ENCODE peak calls at places on chromosomes 7 and 10, in nine cellular contexts. U is HCT116, F is adrenal gland, Q is right lobe of liver, M is stomach, P is uterus, Z is suprapubic skin, L is transverse colon, S is ovary. V is an unnamed sample. For H3K4me1, the result is how much of the 10 kb centered on the place peaks cover.

GRCh38 chr7:43905954-43906326 is 456 bp downstream of the URGCP start:
- DNase-seq in U (no peak), F (peak), Q (peak), M (peak), P (peak), Z (no peak), L (peak), S (peak), V (peak)

GRCh38 chr10:69972951-69973350 is 79.7 kb upstream of the MACROH2A2 start:
- DNase-seq in U (no peak), F (no peak), Q (no peak), M (no peak), P (no peak), Z (no peak), L (no peak), S (no peak), V (no peak)

GRCh38 chr10:63798599-63799498 is 277.6 kb downstream of the REEP3 start:
- DNase-seq in U (no peak), F (peak), Q (no peak), M (peak), P (peak), Z (no peak), L (peak), S (peak), V (peak)

GRCh38 chr10:60798031-60798430 is 19.8 kb downstream of the CDK1 start:
- DNase-seq in U (no peak), F (no peak), Q (no peak), M (no peak), P (no peak), Z (no peak), L (no peak), S (no peak), V (no peak)

GRCh38 chr10:104580321-104580720 is 60.8 kb upstream of the SORCS3 start:
- DNase-seq in U (no peak), F (no peak), Q (no peak), M (no peak), P (no peak), Z (no peak), L (no peak), S (no peak), V (no peak)

GRCh38 chr7:47580175-47580701 is 1.7 kb downstream of the TNS3 start:
- DNase-seq in U (no peak), F (peak), Q (peak), M (peak), P (no peak), Z (no peak), L (peak), S (peak), V (peak)

GRCh38 chr10:35928017-35928619 is 286.0 kb upstream of the FZD8 start:
- DNase-seq in U (no peak), F (no peak), Q (no peak), M (no peak), P (no peak), Z (no peak), L (no peak), S (no peak), V (no peak)

GRCh38 chr7:112462236-112462635 is 12.0 kb downstream of the IFRD1 start:
- DNase-seq in U (no peak), F (peak), Q (peak), M (peak), P (no peak), Z (no peak), L (peak), S (no peak), V (no peak)

GRCh38 chr7:67377939-67378862 is 381.6 kb downstream of the TYW1 start:
- DNase-seq in U (peak), F (peak), Q (peak), M (peak), P (peak), Z (peak), L (peak), S (peak), V (peak)

GRCh38 chr7:66114743-66115727 is at the start of gene CRCP:
- DNase-seq in U (no peak), F (peak), Q (peak), M (peak), P (peak), Z (peak), L (peak), S (peak), V (peak)

GRCh38 chr7:128453836-128454804 is 1.6 kb upstream of the HILPDA start:
- DNase-seq in U (no peak), F (peak), Q (peak), M (peak), P (peak), Z (peak), L (peak), S (peak), V (peak)

GRCh38 chr10:69409968-69410367 is 6.8 kb downstream of the TACR2 start:
- DNase-seq in U (no peak), F (peak), Q (no peak), M (no peak), P (no peak), Z (no peak), L (peak), S (no peak), V (no peak)

GRCh38 chr7:45055594-45056219 is 33.1 kb downstream of the NACAD start:
- DNase-seq in U (no peak), F (no peak), Q (no peak), M (no peak), P (no peak), Z (peak), L (no peak), S (no peak), V (no peak)

GRCh38 chr10:49368256-49368655 is 27.6 kb downstream of the DRGX start:
- DNase-seq in U (no peak), F (no peak), Q (no peak), M (no peak), P (no peak), Z (peak), L (no peak), S (no peak), V (no peak)

GRCh38 chr10:133006202-133006601 is 63.8 kb upstream of the CFAP46 start:
- DNase-seq in U (no peak), F (no peak), Q (no peak), M (no peak), P (no peak), Z (no peak), L (no peak), S (no peak), V (no peak)

GRCh38 chr7:80885774-80886173 is 33.1 kb downstream of the SEMA3C start:
- DNase-seq in U (no peak), F (no peak), Q (no peak), M (no peak), P (no peak), Z (no peak), L (no peak), S (no peak), V (no peak)

GRCh38 chr7:31646969-31647368 is 40.0 kb upstream of the PPP1R17 start:
- DNase-seq in U (no peak), F (no peak), Q (no peak), M (no peak), P (no peak), Z (no peak), L (no peak), S (no peak), V (no peak)

GRCh38 chr7:17318146-17318545 is 19.7 kb downstream of the AHR start:
- DNase-seq in U (no peak), F (no peak), Q (no peak), M (no peak), P (no peak), Z (no peak), L (no peak), S (no peak), V (no peak)

GRCh38 chr7:116772423-116772852 is 89.9 kb upstream of the CAPZA2 start:
- DNase-seq in U (peak), F (no peak), Q (no peak), M (no peak), P (no peak), Z (no peak), L (no peak), S (no peak), V (no peak)

GRCh38 chr7:38744746-38745145 is 113.6 kb upstream of the AMPH start:
- DNase-seq in U (no peak), F (no peak), Q (no peak), M (no peak), P (no peak), Z (no peak), L (no peak), S (no peak), V (no peak)

GRCh38 chr10:60626037-60626436 is 152.2 kb upstream of the CDK1 start:
- DNase-seq in U (no peak), F (no peak), Q (no peak), M (no peak), P (no peak), Z (no peak), L (no peak), S (no peak), V (no peak)

GRCh38 chr7:32330602-32331001 is 159.6 kb downstream of the LSM5 start:
- DNase-seq in U (no peak), F (no peak), Q (no peak), M (no peak), P (no peak), Z (no peak), L (no peak), S (no peak), V (no peak)

GRCh38 chr7:98617051-98617959 is at the start of gene NPTX2:
- DNase-seq in U (no peak), F (peak), Q (no peak), M (no peak), P (no peak), Z (no peak), L (peak), S (no peak), V (peak)

GRCh38 chr7:48046458-48046857 is 11.1 kb downstream of the C7orf57 start:
- DNase-seq in U (no peak), F (no peak), Q (no peak), M (no peak), P (no peak), Z (no peak), L (no peak), S (no peak), V (no peak)

GRCh38 chr7:157432957-157433576 is 96.3 kb downstream of the DNAJB6 start:
- DNase-seq in U (no peak), F (peak), Q (no peak), M (peak), P (no peak), Z (peak), L (peak), S (peak), V (peak)
- TF ChIP-seq POLR2A in U (no peak), F (no peak), Q (no peak), M (no peak), P (no peak), Z (no peak), L (no peak), S (no peak), V (no peak)

DNA sequence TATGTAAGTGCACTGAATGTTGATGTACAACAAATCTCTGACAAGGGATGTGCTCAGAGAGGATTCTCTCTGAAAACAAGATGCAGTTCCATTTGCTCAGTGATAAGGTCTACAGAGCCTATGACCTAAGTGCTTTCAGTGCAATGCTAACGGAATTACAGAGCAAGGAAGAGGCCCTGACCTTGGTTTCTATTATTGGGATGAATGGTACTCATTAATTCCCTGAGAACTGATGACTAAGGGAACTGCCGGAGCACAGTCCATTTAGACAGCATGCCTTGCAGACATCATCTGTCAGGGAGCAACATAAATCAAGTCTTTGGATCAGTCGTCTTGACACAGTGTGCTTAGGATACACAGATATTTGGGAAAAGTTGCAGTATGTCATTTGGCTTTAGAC is 340.8 kb downstream of the PHTF2 start:
- DNase-seq in U (no peak), F (peak), Q (no peak), M (no peak), P (no peak), Z (no peak), L (no peak), S (no peak), V (no peak)
- H3K4me1 ChIP-seq in U (under half), F (under half), Q (under half), M (under half), P (under half), Z (under half), L (under half), S (under half), V (under half)

GRCh38 chr7:151796091-151796870 is 80.6 kb downstream of the PRKAG2 start:
- DNase-seq in U (peak), F (no peak), Q (no peak), M (peak), P (no peak), Z (peak), L (peak), S (no peak), V (no peak)
- TF ChIP-seq POLR2A in U (no peak), F (no peak), Q (no peak), M (no peak), P (no peak), Z (peak), L (no peak), S (no peak), V (no peak)

GRCh38 chr7:194257-194995 is 2.1 kb downstream of the FAM20C start:
- DNase-seq in U (no peak), F (no peak), Q (peak), M (peak), P (no peak), Z (no peak), L (no peak), S (no peak), V (no peak)

GRCh38 chr7:192035-192649 is at the start of gene FAM20C:
- DNase-seq in U (peak), F (peak), Q (peak), M (peak), P (peak), Z (peak), L (peak), S (peak), V (peak)

GRCh38 chr7:194996-195829 is 2.8 kb downstream of the FAM20C start:
- DNase-seq in U (no peak), F (no peak), Q (peak), M (no peak), P (no peak), Z (no peak), L (no peak), S (no peak), V (no peak)

GRCh38 chr7:192701-193536 is 548 bp downstream of the FAM20C start:
- DNase-seq in U (no peak), F (no peak), Q (peak), M (peak), P (no peak), Z (no peak), L (peak), S (peak), V (no peak)

GRCh38 chr7:193538-194256 is 1.3 kb downstream of the FAM20C start:
- DNase-seq in U (no peak), F (no peak), Q (no peak), M (no peak), P (no peak), Z (no peak), L (no peak), S (no peak), V (no peak)
- H3K4me1 ChIP-seq in U (under half), F (under half), Q (under half), M (half or more), P (under half), Z (under half), L (under half), S (under half), V (under half)

V was measured in testis.